ENCODE peak calls at places on chromosomes 5 and 9, in ten cellular contexts. H is dorsolateral prefrontal cortex, G is A549, N is GM23338, Q is left lung, O is gastrocnemius medialis, C is tibial nerve, V is IMR-90, M is AG04450, Z is brain microvascular endothelial cell. E is an unnamed sample.

GRCh38 chr5:37668524-37669047 is 171.3 kb downstream of the GDNF start:
- DNase-seq in V (peak), G (peak), C (peak), N (peak), H (no peak), Z (peak), Q (peak), M (peak), O (peak), E (peak)

GRCh38 chr5:157004893-157005551 is 42.0 kb upstream of the TIMD4 start:
- DNase-seq in Q (no peak), M (no peak), G (no peak), Z (no peak), N (no peak), C (no peak), V (no peak), H (no peak), O (no peak), E (peak)

GRCh38 chr5:82356808-82357671 is 78.9 kb upstream of the RPS23 start:
- DNase-seq in G (peak), M (peak), V (peak), N (peak), O (peak), H (no peak), Q (peak), Z (peak), C (peak), E (no peak)

GRCh38 chr9:113609562-113610318 is 146.2 kb downstream of the RGS3 start:
- DNase-seq in Q (peak), H (peak), N (peak), Z (no peak), G (no peak), M (no peak), O (peak), V (peak), C (peak), E (no peak)

GRCh38 chr9:111005711-111006482 is 32.4 kb downstream of the LPAR1 start:
- DNase-seq in N (no peak), G (no peak), Q (no peak), C (no peak), H (no peak), M (no peak), Z (no peak), O (no peak), V (peak), E (no peak)

GRCh38 chr5:55993013-55993412 is 1.8 kb downstream of the IL6ST start:
- DNase-seq in N (peak), Q (no peak), G (no peak), C (peak), Z (no peak), M (no peak), V (peak), H (no peak), O (peak), E (no peak)

GRCh38 chr5:1215320-1216096 is 9.7 kb upstream of the SLC6A18 start:
- DNase-seq in N (no peak), V (no peak), C (no peak), Q (no peak), G (no peak), Z (no peak), M (no peak), H (no peak), O (no peak), E (no peak)

GRCh38 chr9:69214939-69215338 is 40.9 kb downstream of the TJP2 start:
- DNase-seq in C (no peak), N (no peak), O (no peak), Q (no peak), Z (no peak), V (no peak), M (no peak), H (no peak), G (no peak), E (no peak)

GRCh38 chr5:111238826-111239225 is 14.6 kb downstream of the CAMK4 start:
- DNase-seq in Z (no peak), V (no peak), Q (no peak), O (no peak), N (no peak), M (no peak), G (no peak), C (no peak), H (no peak), E (no peak)

GRCh38 chr5:106307265-106307664 is 1363.5 kb downstream of the EFNA5 start:
- DNase-seq in G (no peak), M (no peak), H (no peak), V (no peak), Z (no peak), N (no peak), O (no peak), C (no peak), Q (no peak), E (no peak)

GRCh38 chr9:105063665-105064247 is 135.8 kb upstream of the ABCA1 start:
- DNase-seq in Z (peak), N (no peak), H (no peak), Q (peak), M (no peak), V (peak), C (peak), O (peak), G (no peak), E (peak)

GRCh38 chr9:127589955-127590370 is 22.1 kb upstream of the STXBP1 start:
- DNase-seq in V (peak), Z (peak), H (no peak), M (peak), N (peak), O (peak), Q (peak), G (peak), C (peak), E (no peak)

GRCh38 chr9:124557895-124558294 is 50.7 kb upstream of the NR5A1 start:
- DNase-seq in N (no peak), V (no peak), H (no peak), O (no peak), Z (no peak), C (no peak), Q (no peak), M (no peak), G (no peak), E (no peak)

GRCh38 chr9:133379153-133380086 is 3.3 kb downstream of the STKLD1 start:
- DNase-seq in C (no peak), V (no peak), O (no peak), G (no peak), Q (no peak), Z (no peak), N (no peak), M (no peak), H (no peak), E (no peak)

GRCh38 chr9:134381671-134382505 is 55.6 kb downstream of the RXRA start:
- DNase-seq in Q (no peak), G (no peak), N (no peak), C (no peak), O (no peak), M (no peak), Z (no peak), H (no peak), V (no peak), E (no peak)

GRCh38 chr9:83420486-83420885 is 117.7 kb downstream of the FRMD3 start:
- DNase-seq in H (no peak), Z (no peak), G (no peak), M (no peak), Q (no peak), V (no peak), C (no peak), N (no peak), O (no peak), E (no peak)

GRCh38 chr9:123550012-123550411 is 194.0 kb downstream of the CRB2 start:
- DNase-seq in Q (no peak), M (no peak), N (no peak), O (no peak), Z (no peak), H (no peak), V (no peak), C (no peak), G (no peak), E (no peak)

GRCh38 chr5:108238936-108239887 is 142.7 kb downstream of the FBXL17 start:
- DNase-seq in C (no peak), M (no peak), G (no peak), Q (no peak), O (no peak), N (peak), H (no peak), V (no peak), Z (no peak), E (no peak)

GRCh38 chr5:170149206-170149515 is 43.5 kb downstream of the FOXI1 start:
- DNase-seq in Z (no peak), N (no peak), C (no peak), V (no peak), H (no peak), Q (no peak), G (no peak), O (no peak), M (no peak), E (no peak)

GRCh38 chr5:158382473-158382872 is 523.5 kb upstream of the CLINT1 start:
- DNase-seq in G (peak), Q (peak), Z (peak), O (peak), N (peak), V (peak), C (peak), M (peak), H (peak), E (peak)

GRCh38 chr5:175059687-175060194 is 335.4 kb downstream of the MSX2 start:
- DNase-seq in G (peak), M (peak), N (peak), Q (peak), H (peak), V (peak), O (no peak), Z (peak), C (no peak), E (no peak)

GRCh38 chr5:91170266-91170665 is 212.9 kb downstream of the ARRDC3 start:
- DNase-seq in C (no peak), O (no peak), H (no peak), Q (no peak), M (no peak), Z (no peak), V (peak), N (no peak), G (no peak), E (no peak)

GRCh38 chr5:122896598-122897282 is 51.3 kb downstream of the SNX24 start:
- DNase-seq in V (peak), Z (peak), N (peak), C (peak), O (no peak), G (no peak), H (no peak), Q (no peak), M (peak), E (no peak)

GRCh38 chr9:37836386-37836785 is 35.8 kb downstream of the DCAF10 start:
- DNase-seq in G (no peak), V (no peak), H (no peak), Z (no peak), M (no peak), Q (no peak), O (no peak), N (no peak), C (no peak), E (no peak)

GRCh38 chr5:132644177-132644576 is 13.8 kb upstream of the IL13 start:
- DNase-seq in O (no peak), N (no peak), Z (no peak), M (no peak), V (no peak), G (no peak), Q (no peak), H (no peak), C (no peak), E (no peak)

GRCh38 chr9:86945868-86946711 is 1.2 kb downstream of the GAS1 start:
- DNase-seq in V (peak), M (no peak), G (peak), Q (peak), O (peak), H (peak), N (peak), C (peak), Z (peak), E (no peak)

GRCh38 chr5:119009131-119009530 is 20.8 kb upstream of the DTWD2 start:
- DNase-seq in H (no peak), C (no peak), M (no peak), V (no peak), N (no peak), Z (no peak), O (no peak), G (peak), Q (no peak), E (no peak)

GRCh38 chr5:136021016-136021405 is 7.8 kb upstream of the TGFBI start:
- DNase-seq in M (no peak), H (no peak), N (no peak), V (peak), O (no peak), Z (peak), C (no peak), Q (no peak), G (peak), E (no peak)

GRCh38 chr9:4680178-4680535 is 788 bp downstream of the CDC37L1 start:
- DNase-seq in O (no peak), Q (no peak), N (no peak), M (no peak), V (no peak), G (no peak), C (no peak), H (no peak), Z (no peak), E (no peak)

GRCh38 chr9:792331-793260 is 48.9 kb upstream of the DMRT1 start:
- DNase-seq in G (no peak), Z (no peak), Q (peak), C (no peak), O (no peak), N (no peak), H (no peak), V (peak), M (no peak), E (no peak)

GRCh38 chr5:50889790-50890189 is 223.4 kb downstream of the PARP8 start:
- DNase-seq in M (no peak), H (no peak), C (no peak), O (no peak), V (no peak), N (no peak), Q (no peak), G (no peak), Z (no peak), E (no peak)

GRCh38 chr5:147882586-147883313 is 4.2 kb downstream of the SCGB3A2 start:
- DNase-seq in Q (no peak), H (no peak), G (no peak), O (no peak), C (no peak), N (peak), M (no peak), V (no peak), Z (peak), E (no peak)

GRCh38 chr5:68353624-68354023 is 138.1 kb downstream of the PIK3R1 start:
- DNase-seq in M (no peak), V (peak), Z (peak), O (no peak), C (no peak), N (no peak), H (no peak), G (no peak), Q (no peak), E (no peak)

GRCh38 chr5:114062940-114063867 is 298.7 kb upstream of the KCNN2 start:
- DNase-seq in M (no peak), O (no peak), N (no peak), C (no peak), Q (no peak), Z (no peak), H (no peak), V (peak), G (no peak), E (no peak)

GRCh38 chr5:122665087-122665486 is 109.8 kb upstream of the SNX2 start:
- DNase-seq in G (no peak), M (no peak), N (no peak), H (no peak), C (no peak), O (no peak), V (peak), Q (no peak), Z (no peak), E (no peak)

GRCh38 chr9:35845824-35846771 is 17.1 kb downstream of the TMEM8B start:
- DNase-seq in V (no peak), H (no peak), N (peak), Q (no peak), Z (no peak), O (no peak), G (no peak), M (no peak), C (no peak), E (no peak)

GRCh38 chr5:139399501-139400121 is 4.3 kb downstream of the SPATA24 start:
- DNase-seq in M (no peak), N (no peak), H (no peak), Z (no peak), V (no peak), C (no peak), G (no peak), Q (no peak), O (no peak), E (no peak)

GRCh38 chr9:75892168-75892901 is 1.9 kb downstream of the PCSK5 start:
- DNase-seq in V (no peak), N (peak), M (no peak), C (peak), H (no peak), O (no peak), Z (no peak), G (peak), Q (peak), E (no peak)

GRCh38 chr9:75891277-75892167 is 1.0 kb downstream of the PCSK5 start:
- DNase-seq in O (no peak), V (peak), H (peak), G (peak), Q (peak), M (peak), C (peak), Z (peak), N (peak), E (no peak)

GRCh38 chr9:75890541-75891276 is at the start of gene PCSK5:
- DNase-seq in H (peak), N (peak), M (peak), O (peak), C (peak), G (peak), Q (peak), Z (peak), V (peak), E (peak)

GRCh38 chr9:75889577-75889976 is 896 bp upstream of the PCSK5 start:
- DNase-seq in H (no peak), G (no peak), Q (peak), N (peak), M (no peak), Z (no peak), C (no peak), O (no peak), V (no peak), E (no peak)

DNA sequence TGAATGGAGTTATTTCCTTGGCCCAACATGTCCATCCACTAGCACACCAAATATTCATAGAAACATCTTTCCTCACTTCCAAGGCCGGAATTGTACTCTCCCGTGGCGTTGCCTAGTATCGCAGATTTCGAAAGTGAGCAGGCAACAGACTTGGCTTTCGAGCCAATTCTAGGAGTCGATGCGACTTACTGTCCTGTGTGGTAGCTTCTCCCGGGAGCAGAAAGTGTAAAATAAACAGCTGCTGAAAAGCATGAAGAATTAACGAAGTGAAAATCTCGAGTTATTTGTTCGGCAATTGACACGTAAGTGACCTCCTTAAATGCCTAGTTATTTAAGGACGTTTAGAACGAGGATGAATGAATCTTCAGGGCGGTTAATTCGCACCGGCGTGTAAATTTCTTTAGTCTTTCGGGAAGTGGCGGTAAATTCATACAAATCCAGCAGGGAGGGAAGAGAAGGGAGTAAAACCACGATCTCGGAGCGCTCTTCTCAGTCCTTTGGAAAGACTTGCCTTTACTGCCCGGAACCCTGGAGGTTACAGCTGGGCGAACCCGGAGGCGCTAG is 414 bp upstream of the PCSK5 start:
- DNase-seq in V (peak), Z (peak), C (peak), O (peak), H (no peak), M (peak), N (peak), G (peak), Q (no peak), E (no peak)
- H3K4me3 ChIP-seq in V (peak), Z (peak), C (peak), O (peak), H (peak), M (peak), N (peak), G (peak), Q (peak), E (peak)

DNA sequence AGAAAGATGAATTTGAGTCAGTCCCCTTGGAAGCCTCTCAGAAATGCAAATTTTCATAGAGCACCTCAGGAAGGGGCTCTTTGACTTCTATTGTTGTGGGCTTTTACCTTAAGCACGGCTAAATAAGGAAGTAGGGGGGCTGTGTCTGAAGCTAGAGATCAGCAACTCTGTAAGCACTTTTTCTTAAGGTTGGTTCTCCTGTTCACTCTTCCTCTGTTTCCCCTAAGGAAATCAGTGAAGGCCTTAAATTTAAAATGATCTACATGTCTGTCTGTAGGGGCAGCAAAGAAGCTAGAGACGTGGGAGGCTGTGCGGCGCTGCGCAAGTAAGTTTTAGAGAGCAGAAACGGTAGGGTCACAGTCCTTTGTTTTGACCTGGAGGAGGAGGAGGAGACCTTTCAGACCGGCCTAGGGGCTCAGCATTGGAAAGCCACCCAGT is 1.2 kb upstream of the CDC14B start:
- DNase-seq in H (no peak), O (no peak), V (no peak), Q (no peak), C (no peak), N (peak), M (no peak), Z (no peak), G (no peak), E (no peak)
- TF ChIP-seq CTCF in H (no peak), O (no peak), V (peak), Q (no peak), C (no peak), N (peak), M (no peak), Z (peak), G (no peak), E (no peak)

GRCh38 chr9:131349522-131349880 is 44.4 kb upstream of the PRRC2B start:
- DNase-seq in H (no peak), V (no peak), Q (no peak), N (no peak), M (no peak), Z (no peak), O (no peak), G (no peak), C (no peak), E (no peak)
- H3K4me3 ChIP-seq in H (peak), V (no peak), Q (no peak), N (peak), M (peak), Z (no peak), O (no peak), G (peak), C (no peak), E (no peak)

GRCh38 chr9:136264046-136264802 is 18.6 kb upstream of the QSOX2 start:
- DNase-seq in N (no peak), M (no peak), V (no peak), C (no peak), O (no peak), H (no peak), Q (no peak), Z (no peak), G (no peak), E (no peak)
- TF ChIP-seq CTCF in N (no peak), M (no peak), V (no peak), C (no peak), O (no peak), H (no peak), Q (no peak), Z (peak), G (no peak), E (peak)

GRCh38 chr9:137316012-137316981 is 14.2 kb upstream of the NRARP start:
- DNase-seq in Q (peak), H (no peak), C (no peak), O (peak), V (no peak), N (peak), G (peak), M (no peak), Z (no peak), E (no peak)

GRCh38 chr9:137313956-137314560 is 12.0 kb upstream of the NRARP start:
- DNase-seq in Z (no peak), G (no peak), C (no peak), V (no peak), O (no peak), Q (no peak), H (no peak), N (no peak), M (no peak), E (no peak)

GRCh38 chr9:137317021-137317978 is 15.2 kb upstream of the NRARP start:
- DNase-seq in H (no peak), M (no peak), N (no peak), Z (no peak), C (no peak), V (no peak), G (no peak), Q (no peak), O (no peak), E (no peak)

GRCh38 chr9:137314561-137315560 is 12.8 kb upstream of the NRARP start:
- DNase-seq in O (no peak), N (no peak), C (no peak), Q (peak), M (no peak), V (no peak), G (no peak), H (no peak), Z (no peak), E (no peak)

DNA sequence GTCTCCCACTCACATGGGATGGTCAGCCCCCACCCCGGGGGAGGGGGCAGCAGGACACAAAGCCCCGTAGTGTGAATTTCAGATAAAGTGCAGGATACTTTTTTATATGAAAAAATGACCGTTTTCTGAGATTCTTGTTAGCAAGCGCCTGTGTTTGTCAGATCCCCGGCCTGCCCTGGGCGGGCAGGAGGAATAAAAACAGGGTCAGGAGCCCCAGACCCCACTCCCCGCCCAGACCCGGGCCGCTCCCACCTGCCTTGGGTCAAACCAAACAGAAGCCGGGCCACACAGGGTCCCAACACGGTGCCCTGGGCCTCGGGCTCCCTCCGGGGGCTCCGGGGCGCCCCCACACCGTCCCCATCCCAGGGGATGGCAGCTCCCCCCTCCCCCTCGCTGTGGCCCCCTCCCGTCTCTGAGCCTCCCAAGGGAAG is 13.5 kb upstream of the NRARP start:
- DNase-seq in V (no peak), Z (no peak), M (no peak), G (no peak), H (no peak), Q (no peak), C (no peak), O (no peak), N (no peak), E (no peak)
- H3K4me3 ChIP-seq in V (no peak), Z (no peak), M (no peak), G (peak), H (no peak), Q (peak), C (peak), O (no peak), N (peak), E (no peak)

E was measured in kidney epithelial cell.